ENCODE peak calls at places on chromosome 20, in five cellular contexts. C is MM.1S, E is A549, U is OCI-LY7, P is right lobe of liver. L is an unnamed sample.

GRCh38 chr20:44969320-44969879 is 3.1 kb downstream of the STK4 start:
- DNase-seq in C (peak; percentile 38), P (no peak), U (no peak), E (no peak), L (no peak)

GRCh38 chr20:30602424-30602823 is 655.0 kb upstream of the DEFB115 start:
- DNase-seq in E (no peak), P (no peak), U (no peak), C (no peak), L (no peak)

GRCh38 chr20:59120491-59120890 is 43.1 kb upstream of the ZNF831 start:
- DNase-seq in P (no peak), E (no peak), U (peak; percentile 55), C (no peak), L (no peak)

GRCh38 chr20:17806739-17807441 is 107.1 kb downstream of the BANF2 start:
- DNase-seq in C (no peak), U (no peak), E (no peak), P (peak; percentile 69), L (no peak)

GRCh38 chr20:6744805-6745204 is 22.7 kb upstream of the BMP2 start:
- DNase-seq in E (no peak), P (no peak), U (no peak), C (no peak), L (no peak)

GRCh38 chr20:40323411-40323810 is 365.6 kb downstream of the MAFB start:
- DNase-seq in C (no peak), P (no peak), U (no peak), E (no peak), L (no peak)

GRCh38 chr20:34294563-34294962 is 8.6 kb downstream of the AHCY start:
- DNase-seq in C (no peak), E (no peak), P (no peak), U (no peak), L (no peak)

GRCh38 chr20:5205348-5206210 is 78.8 kb downstream of the CDS2 start:
- DNase-seq in E (peak; percentile 92), P (peak; percentile 84), C (peak; percentile 63), U (peak; percentile 75), L (peak; percentile 81)

GRCh38 chr20:39941235-39941634 is 747.8 kb downstream of the MAFB start:
- DNase-seq in P (no peak), E (no peak), C (no peak), U (no peak), L (no peak)

GRCh38 chr20:44610313-44610965 is 28.1 kb downstream of the PKIG start:
- DNase-seq in E (no peak), P (peak; percentile 69), C (peak; percentile 43), U (peak; percentile 68), L (peak; percentile 20)

GRCh38 chr20:34536798-34537394 is 20.7 kb downstream of the DYNLRB1 start:
- DNase-seq in E (no peak), U (peak; percentile 70), C (peak; percentile 18), P (no peak), L (no peak)

GRCh38 chr20:20729563-20729962 is 17.1 kb upstream of the RALGAPA2 start:
- DNase-seq in P (no peak), U (no peak), E (no peak), C (no peak), L (no peak)

GRCh38 chr20:20733943-20734342 is 21.5 kb upstream of the RALGAPA2 start:
- DNase-seq in P (no peak), E (no peak), C (no peak), U (no peak), L (no peak)

GRCh38 chr20:20732641-20733040 is 20.2 kb upstream of the RALGAPA2 start:
- DNase-seq in C (no peak), P (no peak), U (no peak), E (no peak), L (no peak)

GRCh38 chr20:20731000-20731944 is 18.8 kb upstream of the RALGAPA2 start:
- DNase-seq in C (no peak), E (no peak), P (no peak), U (no peak), L (no peak)

DNA sequence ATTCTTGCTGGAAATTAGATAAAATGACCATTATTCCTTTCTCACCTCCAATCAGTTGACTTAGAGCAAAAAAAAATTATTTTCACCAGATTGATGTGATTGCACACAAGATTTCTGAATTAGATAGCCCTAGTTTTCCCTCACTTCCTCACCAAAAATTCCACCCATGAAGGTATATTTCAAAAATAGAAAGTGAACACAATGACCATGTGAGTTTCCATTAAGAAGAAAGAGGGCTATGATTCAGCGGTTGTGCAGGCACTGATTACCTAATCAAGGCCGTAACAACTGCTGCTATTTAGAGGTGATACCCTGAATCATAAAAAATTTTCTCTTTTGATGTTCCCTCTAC is 19.5 kb upstream of the RALGAPA2 start:
- DNase-seq in P (no peak), E (no peak), U (no peak), C (no peak), L (no peak)
- H3K27ac ChIP-seq in P (peak overlapping the region; percentile 33), E (no peak overlapping the region), U (no peak overlapping the region), C (no peak overlapping the region), L (peak overlapping the region; percentile 76)

GRCh38 chr20:50192364-50193168 is 1.9 kb downstream of the CEBPB start:
- DNase-seq in C (peak; percentile 85), P (peak; percentile 63), E (peak; percentile 87), U (peak; percentile 94), L (peak; percentile 92)

GRCh38 chr20:50190251-50191064 is at the start of gene CEBPB:
- DNase-seq in U (peak; percentile 90), E (peak; percentile 88), C (peak; percentile 70), P (peak; percentile 98), L (peak; percentile 96)

GRCh38 chr20:50193169-50193850 is 2.7 kb downstream of the CEBPB start:
- DNase-seq in E (no peak), C (no peak), P (peak; percentile 54), U (no peak), L (no peak)

GRCh38 chr20:50191065-50191565 is 485 bp downstream of the CEBPB start:
- DNase-seq in C (peak; percentile 61), E (no peak), P (peak; percentile 77), U (peak; percentile 76), L (peak; percentile 92)

DNA sequence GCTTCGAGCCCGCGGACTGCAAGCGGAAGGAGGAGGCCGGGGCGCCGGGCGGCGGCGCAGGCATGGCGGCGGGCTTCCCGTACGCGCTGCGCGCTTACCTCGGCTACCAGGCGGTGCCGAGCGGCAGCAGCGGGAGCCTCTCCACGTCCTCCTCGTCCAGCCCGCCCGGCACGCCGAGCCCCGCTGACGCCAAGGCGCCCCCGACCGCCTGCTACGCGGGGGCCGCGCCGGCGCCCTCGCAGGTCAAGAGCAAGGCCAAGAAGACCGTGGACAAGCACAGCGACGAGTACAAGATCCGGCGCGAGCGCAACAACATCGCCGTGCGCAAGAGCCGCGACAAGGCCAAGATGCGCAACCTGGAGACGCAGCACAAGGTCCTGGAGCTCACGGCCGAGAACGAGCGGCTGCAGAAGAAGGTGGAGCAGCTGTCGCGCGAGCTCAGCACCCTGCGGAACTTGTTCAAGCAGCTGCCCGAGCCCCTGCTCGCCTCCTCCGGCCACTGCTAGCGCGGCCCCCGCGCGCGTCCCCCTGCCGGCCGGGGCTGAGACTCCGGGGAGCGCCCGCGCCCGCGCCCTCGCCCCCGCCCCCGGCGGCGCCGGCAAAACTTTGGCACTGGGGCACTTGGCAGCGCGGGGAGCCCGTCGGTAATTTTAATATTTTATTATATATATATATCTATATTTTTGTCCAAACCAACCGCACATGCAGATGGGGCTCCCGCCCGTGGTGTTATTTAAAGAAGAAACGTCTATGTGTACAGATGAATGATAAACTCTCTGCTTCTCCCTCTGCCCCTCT is 1.1 kb downstream of the CEBPB start:
- DNase-seq in P (peak; percentile 62), U (peak; percentile 84), E (no peak), C (peak; percentile 67), L (peak; percentile 80)
- TF ChIP-seq CTCF in P (no peak), U (peak; percentile 45), E (no peak), C (peak; percentile 22), L (peak; percentile 30)

DNA sequence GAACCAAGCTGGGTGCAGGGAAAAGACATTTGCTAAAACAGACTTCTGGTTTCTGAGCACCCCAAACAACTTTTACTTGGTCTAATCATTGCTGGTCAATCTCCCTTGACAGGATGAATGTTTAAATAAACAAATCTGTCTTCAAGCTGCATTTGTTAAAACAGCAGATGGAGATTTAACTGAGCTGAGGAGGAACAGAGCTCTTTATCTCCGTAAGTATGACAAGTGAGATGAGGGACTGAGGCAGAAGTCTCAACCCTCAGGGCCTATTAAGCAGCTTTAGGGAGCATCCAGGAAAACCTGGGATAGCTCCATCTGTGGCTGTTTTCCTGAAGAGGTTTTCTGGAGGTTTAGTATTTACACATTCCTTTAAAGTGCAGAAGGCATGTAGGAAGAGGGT is 40.6 kb downstream of the NINL start:
- DNase-seq in C (no peak), E (no peak), P (no peak), U (no peak), L (no peak)
- H3K27ac ChIP-seq in C (no peak overlapping the region), E (peak overlapping the region; percentile 22), P (no peak overlapping the region), U (no peak overlapping the region), L (no peak overlapping the region)

GRCh38 chr20:25296094-25297093 is 48.5 kb downstream of the PYGB start:
- DNase-seq in P (no peak), U (peak; percentile 56), E (peak; percentile 71), C (peak; percentile 75), L (no peak)
- TF ChIP-seq CTCF in P (peak; percentile 30), U (peak; percentile 74), E (peak; percentile 53), C (peak; percentile 74), L (peak; percentile 29)

GRCh38 chr20:42735539-42735938 is 454.2 kb downstream of the PTPRT start:
- DNase-seq in U (no peak), C (no peak), E (no peak), P (no peak), L (no peak)
- H3K27ac ChIP-seq in U (no peak overlapping the region), C (no peak overlapping the region), E (no peak overlapping the region), P (no peak overlapping the region), L (no peak overlapping the region)

GRCh38 chr20:38725959-38726848 is 1.9 kb downstream of the SLC32A1 start:
- DNase-seq in E (peak; percentile 84), C (peak; percentile 23), P (no peak), U (no peak), L (no peak)
- TF ChIP-seq CTCF in E (peak; percentile 57), C (peak; percentile 48), P (peak; percentile 25), U (peak; percentile 29), L (peak; percentile 9)

GRCh38 chr20:63536241-63536977 is 767 bp downstream of the PTK6 start:
- DNase-seq in U (no peak), E (peak; percentile 58), C (no peak), P (no peak), L (no peak)
- H3K27ac ChIP-seq in U (no peak overlapping the region), E (peak overlapping the region; percentile 93), C (no peak overlapping the region), P (no peak overlapping the region), L (peak overlapping the region; percentile 87)

GRCh38 chr20:63323298-63323820 is 30.4 kb downstream of the COL20A1 start:
- DNase-seq in C (no peak), P (no peak), U (no peak), E (no peak), L (peak; percentile 29)
- TF ChIP-seq CTCF in C (peak; percentile 3), P (no peak), U (no peak), E (no peak), L (no peak)

DNA sequence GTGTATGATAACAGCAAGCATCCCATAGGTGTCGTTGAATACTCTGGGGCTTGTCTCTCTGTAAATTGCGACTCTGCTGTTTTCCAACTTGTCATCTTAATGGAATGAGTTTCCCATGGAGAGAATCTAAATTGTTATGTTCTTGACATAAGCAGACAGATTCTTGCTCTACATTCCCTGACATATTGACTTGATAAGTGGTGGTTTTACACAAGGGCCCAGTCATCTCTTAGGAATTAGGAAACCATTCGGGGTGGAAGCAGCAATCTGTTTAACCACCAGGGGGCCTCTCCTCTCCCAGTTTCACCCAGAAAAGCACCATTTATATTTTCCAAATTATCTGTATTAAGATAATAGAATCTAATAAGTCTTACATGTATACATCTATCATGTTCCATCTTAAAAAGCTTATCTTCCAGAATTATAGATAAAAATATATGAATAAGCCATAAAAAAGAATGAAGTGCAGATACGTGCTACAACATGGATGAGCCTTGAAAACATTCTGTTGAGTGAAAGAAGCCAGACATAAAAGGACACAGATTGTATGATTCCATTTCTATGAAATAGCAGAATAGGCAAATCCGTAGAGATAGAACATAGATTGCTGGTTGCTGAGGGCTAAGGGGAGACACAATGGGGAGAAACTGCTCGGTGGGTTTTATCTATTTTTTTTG is 23.1 kb upstream of the MROH8 start:
- DNase-seq in U (peak; percentile 32), C (no peak), P (no peak), E (peak; percentile 70), L (no peak)
- H3K27ac ChIP-seq in U (no peak overlapping the region), C (no peak overlapping the region), P (no peak overlapping the region), E (no peak overlapping the region), L (peak overlapping the region; percentile 45)